ENCODE peak calls at places on chromosomes 2 and 18, in seven cellular contexts. L is left cardiac atrium; T is SK-N-SH treated with all-trans-retinoic acid at 6 μM for 48 hours; B is GM23338; S is stimulated activated naive CD8-positive, alpha-beta T cell treated with anti-CD3 and anti-CD28 coated beads, Interleukin-15, Interleukin-2, amounts not matched to agents 100 U/mL and 50 U/mL, for 24 hours; G is A549; P is central memory CD8-positive, alpha-beta T cell. X is an unnamed sample.

GRCh38 chr2:177671662-177672061 is 279.1 kb downstream of the AGPS start:
- ATAC-seq in L (no peak), T (no peak), B (no peak), S (no peak), G (no peak), P (no peak), X (no peak)

GRCh38 chr2:152518016-152518415 is 183.0 kb downstream of the FMNL2 start:
- ATAC-seq in L (no peak), T (no peak), B (no peak), S (no peak), G (no peak), P (no peak), X (no peak)

GRCh38 chr2:328761-329160 is 40.9 kb upstream of the ALKAL2 start:
- ATAC-seq in L (no peak), T (no peak), B (no peak), S (no peak), G (no peak), P (no peak), X (no peak)

GRCh38 chr2:54063967-54064535 is 51.4 kb upstream of the ACYP2 start:
- ATAC-seq in L (peak), T (no peak), B (no peak), S (no peak), G (no peak), P (no peak), X (no peak)

GRCh38 chr18:2960983-2961696 is 51.8 kb downstream of the LPIN2 start:
- ATAC-seq in L (peak), T (no peak), B (no peak), S (peak), G (no peak), P (no peak), X (peak)

GRCh38 chr2:120787512-120788348 is 52.1 kb downstream of the GLI2 start:
- ATAC-seq in L (peak), T (no peak), B (no peak), S (no peak), G (no peak), P (no peak), X (no peak)

GRCh38 chr18:74880706-74881289 is 283.1 kb downstream of the ZNF407 start:
- ATAC-seq in L (no peak), T (no peak), B (no peak), S (no peak), G (no peak), P (no peak), X (no peak)

GRCh38 chr18:7381307-7381706 is 150.4 kb downstream of the LRRC30 start:
- ATAC-seq in L (no peak), T (no peak), B (no peak), S (no peak), G (no peak), P (no peak), X (no peak)

GRCh38 chr2:23843051-23843976 is 83.6 kb downstream of the ATAD2B start:
- ATAC-seq in L (no peak), T (peak), B (no peak), S (no peak), G (no peak), P (no peak), X (no peak)

GRCh38 chr2:105763076-105763475 is 18.4 kb downstream of the NCK2 start:
- ATAC-seq in L (peak), T (no peak), B (no peak), S (no peak), G (no peak), P (no peak), X (no peak)

GRCh38 chr2:191650896-191651773 is 26.8 kb upstream of the NABP1 start:
- ATAC-seq in L (no peak), T (no peak), B (no peak), S (peak), G (no peak), P (no peak), X (peak)

GRCh38 chr2:140696449-140696848 is 1434.4 kb downstream of the LRP1B start:
- ATAC-seq in L (no peak), T (no peak), B (peak), S (no peak), G (peak), P (no peak), X (no peak)

GRCh38 chr2:54240515-54241219 is 15.4 kb downstream of the TSPYL6 start:
- ATAC-seq in L (peak), T (no peak), B (peak), S (no peak), G (no peak), P (no peak), X (no peak)

GRCh38 chr2:34980689-34981088 is 1374.9 kb upstream of the CRIM1 start:
- ATAC-seq in L (no peak), T (no peak), B (no peak), S (no peak), G (no peak), P (no peak), X (no peak)

GRCh38 chr2:96867756-96868554 is 1.9 kb downstream of the SEMA4C start:
- ATAC-seq in L (no peak), T (peak), B (peak), S (peak), G (peak), P (no peak), X (peak)